ENCODE peak calls at places on chromosomes 2 and 18, in five cellular contexts. F is HFFc6, A is foreskin fibroblast, R is mammary epithelial cell, C is cardiac muscle cell. M is an unnamed sample.
A peak's percentile ranks its signal among the peaks of the same experiment; 100 is the strongest.

GRCh38 chr18:74942319-74942910 is 266.5 kb downstream of the PTGR3 start:
- DNase-seq in F (peak; percentile 37), A (peak; percentile 26), R (no peak), C (no peak), M (peak; percentile 31)

GRCh38 chr2:182858671-182859070 is 7.8 kb downstream of the FRZB start:
- DNase-seq in F (peak; percentile 5), A (no peak), R (no peak), C (no peak), M (no peak)

GRCh38 chr2:186949716-186950256 is 100.8 kb upstream of the ZSWIM2 start:
- DNase-seq in F (no peak), A (no peak), R (no peak), C (no peak), M (no peak)

GRCh38 chr2:224591245-224591644 is 6.1 kb upstream of the CUL3 start:
- DNase-seq in F (no peak), A (no peak), R (no peak), C (no peak), M (no peak)

GRCh38 chr2:1238571-1239138 is 174.6 kb upstream of the TPO start:
- DNase-seq in F (no peak), A (no peak), R (no peak), C (no peak), M (no peak)

GRCh38 chr2:82124629-82125028 is 1820.1 kb upstream of the LRRTM1 start:
- DNase-seq in F (no peak), A (peak; percentile 3), R (no peak), C (peak; percentile 3), M (no peak)

GRCh38 chr2:8986327-8986976 is 17.0 kb downstream of the MBOAT2 start:
- DNase-seq in F (no peak), A (no peak), R (no peak), C (no peak), M (no peak)

GRCh38 chr2:171342014-171342413 is 91.8 kb downstream of the METTL8 start:
- DNase-seq in F (no peak), A (no peak), R (no peak), C (no peak), M (no peak)

GRCh38 chr2:112582314-112582746 is 2.1 kb upstream of the CHCHD5 start:
- DNase-seq in F (peak; percentile 64), A (peak; percentile 72), R (peak; percentile 60), C (peak; percentile 80), M (no peak)

GRCh38 chr2:85702172-85702571 is 8.0 kb downstream of the GNLY start:
- DNase-seq in F (peak; percentile 65), A (peak; percentile 78), R (peak; percentile 67), C (peak; percentile 65), M (no peak)

GRCh38 chr18:35010983-35011382 is 30.2 kb upstream of the MAPRE2 start:
- DNase-seq in F (no peak), A (peak; percentile 11), R (no peak), C (peak; percentile 71), M (no peak)

GRCh38 chr2:196473617-196474016 is 165.9 kb upstream of the CCDC150 start:
- DNase-seq in F (no peak), A (no peak), R (no peak), C (no peak), M (no peak)

GRCh38 chr18:52907522-52907921 is 567.5 kb downstream of the DCC start:
- DNase-seq in F (no peak), A (peak; percentile 0), R (no peak), C (no peak), M (no peak)

GRCh38 chr2:199465988-199466703 is 8.4 kb upstream of the SATB2 start:
- DNase-seq in F (no peak), A (no peak), R (no peak), C (no peak), M (no peak)

GRCh38 chr2:71101656-71102055 is 28.4 kb downstream of the MCEE start:
- DNase-seq in F (peak; percentile 43), A (peak; percentile 61), R (peak; percentile 83), C (peak; percentile 65), M (no peak)

GRCh38 chr2:232892843-232893242 is 22.8 kb downstream of the SNORC start:
- DNase-seq in F (no peak), A (no peak), R (no peak), C (no peak), M (no peak)

GRCh38 chr2:157304811-157305712 is 20.6 kb downstream of the ERMN start:
- DNase-seq in F (peak; percentile 42), A (peak; percentile 81), R (no peak), C (peak; percentile 30), M (no peak)

GRCh38 chr2:114294814-114295213 is 147.6 kb upstream of the DPP10 start:
- DNase-seq in F (no peak), A (no peak), R (no peak), C (no peak), M (no peak)

GRCh38 chr2:127413200-127413599 is 5.0 kb upstream of the PROC start:
- DNase-seq in F (no peak), A (no peak), R (no peak), C (no peak), M (no peak)

GRCh38 chr2:127416486-127417001 is 1.7 kb upstream of the PROC start:
- DNase-seq in F (no peak), A (no peak), R (peak; percentile 51), C (no peak), M (no peak)

GRCh38 chr2:127415593-127416485 is 2.4 kb upstream of the PROC start:
- DNase-seq in F (no peak), A (no peak), R (peak; percentile 72), C (no peak), M (peak; percentile 84)

GRCh38 chr2:127413782-127414743 is 4.2 kb upstream of the PROC start:
- DNase-seq in F (peak; percentile 57), A (peak; percentile 83), R (peak; percentile 67), C (peak; percentile 59), M (no peak)

DNA sequence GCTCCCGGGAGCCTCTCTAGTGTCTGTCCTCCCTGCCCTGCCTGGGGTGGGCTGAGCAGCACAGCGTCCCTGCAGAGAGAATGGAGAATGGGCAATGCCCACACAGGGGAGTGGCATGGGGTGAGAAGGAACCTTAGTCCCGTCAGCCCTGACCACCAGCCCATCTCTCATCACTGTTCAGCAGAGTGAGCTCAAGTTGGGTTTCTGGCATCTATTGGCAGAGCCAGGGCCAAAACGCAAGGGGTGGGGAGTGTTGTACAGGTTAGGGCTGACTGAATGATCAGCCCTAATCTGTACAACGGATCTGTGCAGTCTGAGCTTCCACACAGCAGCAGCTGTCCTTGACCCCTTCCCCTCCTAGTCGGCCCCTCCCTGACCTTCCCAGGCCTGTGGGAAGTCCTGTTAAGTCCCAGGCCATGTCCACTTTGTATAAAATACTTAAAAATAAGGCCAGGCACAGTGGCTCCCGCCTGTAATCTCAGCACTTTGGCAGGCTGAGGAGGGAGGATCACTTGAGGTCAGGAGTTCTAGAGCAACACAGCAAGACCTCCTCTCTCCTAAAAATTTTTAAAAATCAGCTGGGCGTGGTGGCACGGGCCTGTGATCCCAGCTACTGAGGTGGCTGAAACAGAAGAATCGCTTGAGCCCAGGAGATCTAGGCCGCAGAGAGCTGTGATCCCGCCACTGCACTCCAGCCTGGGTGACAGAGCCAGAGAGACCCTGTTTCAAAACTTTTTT is 3.2 kb upstream of the PROC start:
- DNase-seq in F (no peak), A (no peak), R (no peak), C (no peak), M (no peak)
- TF ChIP-seq CTCF in F (no peak), A (no peak), R (no peak), C (no peak), M (no peak)

DNA sequence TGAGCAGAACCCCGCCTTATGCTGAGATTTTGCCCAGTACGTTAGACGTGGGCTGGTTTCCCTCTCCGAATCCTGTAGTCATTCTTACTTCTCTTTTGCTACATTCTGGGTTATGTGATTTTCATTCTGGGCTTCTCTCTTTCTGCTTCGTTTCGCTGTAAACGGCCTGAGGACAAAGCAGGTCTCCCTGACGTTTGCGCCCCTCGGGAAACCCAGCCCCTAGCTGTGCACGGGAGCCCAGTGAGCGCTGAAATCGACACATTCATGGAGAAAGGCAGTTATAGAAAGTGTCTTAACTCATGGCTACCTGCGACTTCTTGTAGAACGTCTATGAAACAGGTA is 22.7 kb upstream of the MC5R start:
- DNase-seq in F (no peak), A (no peak), R (no peak), C (no peak), M (no peak)
- TF ChIP-seq CTCF in F (no peak), A (no peak), R (no peak), C (no peak), M (no peak)

GRCh38 chr2:236237468-236238190 is 26.6 kb downstream of the ASB18 start:
- DNase-seq in F (no peak), A (no peak), R (no peak), C (no peak), M (no peak)
- TF ChIP-seq CTCF in F (no peak), A (no peak), R (no peak), C (no peak), M (no peak)

DNA sequence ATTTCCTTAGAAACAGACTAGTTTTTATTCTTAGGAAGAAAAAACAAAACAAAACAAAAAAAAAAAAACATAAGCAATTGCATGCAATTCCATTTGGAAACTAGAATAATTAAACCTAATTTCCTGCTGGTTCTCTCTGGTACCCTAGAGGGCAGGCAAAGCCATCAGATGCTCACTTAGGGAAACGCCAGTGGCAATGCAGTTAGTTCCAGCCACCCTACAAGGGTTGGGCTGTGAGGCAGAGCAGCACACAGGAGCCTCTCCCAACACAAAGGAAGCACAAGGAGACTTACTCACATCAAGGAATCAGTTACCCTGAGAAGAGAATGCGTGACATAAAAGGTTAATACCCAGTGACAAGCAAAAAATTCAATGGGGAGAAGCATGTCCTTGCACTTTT is 28.8 kb downstream of the CCDC93 start:
- DNase-seq in F (no peak), A (peak; percentile 16), R (peak; percentile 11), C (no peak), M (no peak)
- TF ChIP-seq CTCF in F (peak; percentile 18), A (no peak), R (no peak), C (no peak), M (no peak)

DNA sequence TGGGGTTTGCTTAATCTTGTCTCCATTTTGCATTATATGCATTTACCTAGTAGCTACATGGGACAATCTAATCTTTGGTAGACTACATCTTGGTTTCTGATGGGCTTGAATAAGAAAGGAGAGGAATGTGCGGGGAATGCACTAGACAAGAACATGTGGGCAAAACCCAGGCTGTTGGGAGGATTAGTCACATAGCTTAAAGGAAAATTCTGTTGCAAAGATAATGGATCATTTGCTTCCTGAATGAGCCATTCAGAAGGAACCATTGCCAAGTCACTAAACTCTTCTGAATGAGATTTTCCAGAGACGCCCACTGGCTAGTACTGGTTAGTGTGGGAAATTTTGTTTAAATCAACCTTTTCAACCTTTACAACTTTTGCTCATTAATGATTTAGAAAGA is 84.8 kb downstream of the OSBPL6 start:
- DNase-seq in F (peak; percentile 95), A (peak; percentile 88), R (peak; percentile 92), C (peak; percentile 93), M (no peak)
- TF ChIP-seq CTCF in F (peak; percentile 16), A (no peak), R (no peak), C (no peak), M (no peak)

DNA sequence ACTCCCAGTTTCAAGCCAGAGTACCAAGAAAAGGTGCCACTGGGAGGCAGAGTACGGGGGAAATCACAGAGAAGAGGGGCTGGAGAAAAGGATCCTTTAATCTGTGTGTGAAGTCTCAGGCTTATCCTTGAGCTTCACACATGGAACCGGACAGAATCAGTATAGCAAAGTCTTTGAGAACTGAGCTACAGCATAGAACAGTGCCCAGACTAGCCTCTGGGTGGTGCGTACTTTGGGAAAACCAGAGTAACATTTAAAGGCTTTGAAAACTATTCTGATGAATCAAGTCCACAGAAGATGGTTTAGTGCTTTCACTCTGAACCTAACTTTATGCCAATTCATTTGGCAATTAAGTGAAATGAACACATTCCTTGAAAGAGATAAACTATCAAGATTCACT is 83.1 kb downstream of the BABAM2 start:
- DNase-seq in F (peak; percentile 30), A (peak; percentile 65), R (no peak), C (peak; percentile 50), M (no peak)
- TF ChIP-seq CTCF in F (peak; percentile 58), A (no peak), R (peak; percentile 20), C (peak; percentile 29), M (no peak)